ENCODE peak calls at places on chromosomes 11 and 22, in seven cellular contexts. One of them, this sample, is unnamed.

GRCh38 chr11:114317738-114318137 is 21.5 kb downstream of the NNMT start:
- DNase-seq in endothelial cell: peak
- DNase-seq in fibroblast of lung: peak
- DNase-seq in LoVo: no peak
- DNase-seq in amniotic stem cell: no peak
- DNase-seq in brain microvascular endothelial cell: no peak
- DNase-seq in erythroblast: peak
- DNase-seq in this sample: peak

GRCh38 chr22:43404673-43405385 is 7.0 kb upstream of the MPPED1 start:
- DNase-seq in erythroblast: no peak
- DNase-seq in endothelial cell: no peak
- DNase-seq in amniotic stem cell: no peak
- DNase-seq in brain microvascular endothelial cell: no peak
- DNase-seq in fibroblast of lung: no peak
- DNase-seq in LoVo: peak
- DNase-seq in this sample: no peak

GRCh38 chr11:128738942-128739341 is 45.1 kb downstream of the FLI1 start:
- DNase-seq in brain microvascular endothelial cell: no peak
- DNase-seq in endothelial cell: no peak
- DNase-seq in erythroblast: peak
- DNase-seq in amniotic stem cell: no peak
- DNase-seq in fibroblast of lung: no peak
- DNase-seq in LoVo: no peak
- DNase-seq in this sample: no peak

GRCh38 chr22:42619261-42620063 is 4.8 kb upstream of the POLDIP3 start:
- DNase-seq in amniotic stem cell: no peak
- DNase-seq in endothelial cell: no peak
- DNase-seq in fibroblast of lung: no peak
- DNase-seq in erythroblast: no peak
- DNase-seq in brain microvascular endothelial cell: no peak
- DNase-seq in LoVo: no peak
- DNase-seq in this sample: no peak

GRCh38 chr22:27825174-27825573 is 23.6 kb upstream of the MN1 start:
- DNase-seq in fibroblast of lung: no peak
- DNase-seq in brain microvascular endothelial cell: no peak
- DNase-seq in amniotic stem cell: no peak
- DNase-seq in erythroblast: peak
- DNase-seq in LoVo: no peak
- DNase-seq in endothelial cell: no peak
- DNase-seq in this sample: no peak

GRCh38 chr11:63951779-63952536 is 13.2 kb downstream of the NAA40 start:
- DNase-seq in fibroblast of lung: no peak
- DNase-seq in erythroblast: no peak
- DNase-seq in amniotic stem cell: no peak
- DNase-seq in endothelial cell: no peak
- DNase-seq in brain microvascular endothelial cell: peak
- DNase-seq in LoVo: no peak
- DNase-seq in this sample: no peak

GRCh38 chr11:90438069-90438468 is 215.2 kb upstream of the CHORDC1 start:
- DNase-seq in brain microvascular endothelial cell: no peak
- DNase-seq in LoVo: no peak
- DNase-seq in erythroblast: no peak
- DNase-seq in endothelial cell: no peak
- DNase-seq in amniotic stem cell: no peak
- DNase-seq in fibroblast of lung: no peak
- DNase-seq in this sample: no peak

GRCh38 chr11:359181-359714 is 10.1 kb upstream of the B4GALNT4 start:
- DNase-seq in erythroblast: no peak
- DNase-seq in amniotic stem cell: no peak
- DNase-seq in brain microvascular endothelial cell: no peak
- DNase-seq in LoVo: no peak
- DNase-seq in fibroblast of lung: no peak
- DNase-seq in endothelial cell: no peak
- DNase-seq in this sample: no peak

GRCh38 chr22:31944700-31945477 is 554 bp downstream of the YWHAH start:
- DNase-seq in fibroblast of lung: peak
- DNase-seq in amniotic stem cell: no peak
- DNase-seq in erythroblast: peak
- DNase-seq in endothelial cell: peak
- DNase-seq in brain microvascular endothelial cell: no peak
- DNase-seq in LoVo: peak
- DNase-seq in this sample: peak

GRCh38 chr11:3982431-3982830 is 112.2 kb upstream of the RRM1 start:
- DNase-seq in amniotic stem cell: no peak
- DNase-seq in LoVo: no peak
- DNase-seq in fibroblast of lung: no peak
- DNase-seq in erythroblast: no peak
- DNase-seq in brain microvascular endothelial cell: no peak
- DNase-seq in endothelial cell: no peak
- DNase-seq in this sample: no peak

GRCh38 chr11:68983816-68984215 is 3.0 kb upstream of the MRGPRD start:
- DNase-seq in endothelial cell: no peak
- DNase-seq in amniotic stem cell: no peak
- DNase-seq in LoVo: no peak
- DNase-seq in erythroblast: peak
- DNase-seq in brain microvascular endothelial cell: no peak
- DNase-seq in fibroblast of lung: no peak
- DNase-seq in this sample: no peak

GRCh38 chr11:105106140-105106539 is 33.4 kb downstream of the CARD18 start:
- DNase-seq in fibroblast of lung: no peak
- DNase-seq in LoVo: no peak
- DNase-seq in brain microvascular endothelial cell: no peak
- DNase-seq in amniotic stem cell: no peak
- DNase-seq in erythroblast: no peak
- DNase-seq in endothelial cell: no peak
- DNase-seq in this sample: no peak

GRCh38 chr11:31248768-31249167 is 120.8 kb downstream of the DCDC1 start:
- DNase-seq in LoVo: no peak
- DNase-seq in erythroblast: no peak
- DNase-seq in endothelial cell: no peak
- DNase-seq in fibroblast of lung: no peak
- DNase-seq in amniotic stem cell: no peak
- DNase-seq in brain microvascular endothelial cell: no peak
- DNase-seq in this sample: no peak

GRCh38 chr11:117670443-117670842 is 126.6 kb downstream of the DSCAML1 start:
- DNase-seq in fibroblast of lung: no peak
- DNase-seq in amniotic stem cell: no peak
- DNase-seq in brain microvascular endothelial cell: no peak
- DNase-seq in endothelial cell: no peak
- DNase-seq in erythroblast: no peak
- DNase-seq in LoVo: no peak
- DNase-seq in this sample: no peak

GRCh38 chr11:121723261-121723741 is 270.5 kb upstream of the SORL1-AS1 start:
- DNase-seq in LoVo: no peak
- DNase-seq in amniotic stem cell: no peak
- DNase-seq in erythroblast: no peak
- DNase-seq in endothelial cell: peak
- DNase-seq in fibroblast of lung: peak
- DNase-seq in brain microvascular endothelial cell: peak
- DNase-seq in this sample: no peak

GRCh38 chr11:127943152-127943551 is 644.2 kb downstream of the ETS1 start:
- DNase-seq in amniotic stem cell: no peak
- DNase-seq in brain microvascular endothelial cell: no peak
- DNase-seq in LoVo: no peak
- DNase-seq in erythroblast: no peak
- DNase-seq in endothelial cell: no peak
- DNase-seq in fibroblast of lung: no peak
- DNase-seq in this sample: no peak

GRCh38 chr22:37705205-37705604 is 8.4 kb downstream of the TRIOBP start:
- DNase-seq in brain microvascular endothelial cell: no peak
- DNase-seq in fibroblast of lung: no peak
- DNase-seq in erythroblast: no peak
- DNase-seq in amniotic stem cell: no peak
- DNase-seq in LoVo: no peak
- DNase-seq in endothelial cell: no peak
- DNase-seq in this sample: no peak

GRCh38 chr11:110305169-110306018 is 9.0 kb upstream of the RDX start:
- DNase-seq in amniotic stem cell: no peak
- DNase-seq in LoVo: peak
- DNase-seq in endothelial cell: no peak
- DNase-seq in fibroblast of lung: no peak
- DNase-seq in erythroblast: no peak
- DNase-seq in brain microvascular endothelial cell: no peak
- DNase-seq in this sample: peak

GRCh38 chr11:56885182-56885581 is 103.5 kb upstream of the OR5AK2 start:
- DNase-seq in endothelial cell: no peak
- DNase-seq in LoVo: no peak
- DNase-seq in fibroblast of lung: no peak
- DNase-seq in erythroblast: no peak
- DNase-seq in amniotic stem cell: no peak
- DNase-seq in brain microvascular endothelial cell: no peak
- DNase-seq in this sample: no peak

GRCh38 chr11:75161506-75161905 is 10.6 kb downstream of the SLCO2B1 start:
- DNase-seq in endothelial cell: peak
- DNase-seq in fibroblast of lung: no peak
- DNase-seq in LoVo: no peak
- DNase-seq in brain microvascular endothelial cell: no peak
- DNase-seq in amniotic stem cell: no peak
- DNase-seq in erythroblast: no peak
- DNase-seq in this sample: no peak

GRCh38 chr11:127693686-127694085 is 693.1 kb upstream of the KIRREL3 start:
- DNase-seq in endothelial cell: no peak
- DNase-seq in fibroblast of lung: no peak
- DNase-seq in brain microvascular endothelial cell: no peak
- DNase-seq in amniotic stem cell: no peak
- DNase-seq in LoVo: no peak
- DNase-seq in erythroblast: no peak
- DNase-seq in this sample: no peak

GRCh38 chr11:67465190-67465522 is 3.9 kb downstream of the TMEM134 start:
- DNase-seq in endothelial cell: no peak
- DNase-seq in LoVo: peak
- DNase-seq in amniotic stem cell: no peak
- DNase-seq in erythroblast: no peak
- DNase-seq in brain microvascular endothelial cell: no peak
- DNase-seq in fibroblast of lung: no peak
- DNase-seq in this sample: no peak

GRCh38 chr11:36421546-36422155 is 88.4 kb downstream of the TRAF6 start:
- DNase-seq in erythroblast: no peak
- DNase-seq in endothelial cell: no peak
- DNase-seq in brain microvascular endothelial cell: no peak
- DNase-seq in LoVo: no peak
- DNase-seq in fibroblast of lung: peak
- DNase-seq in amniotic stem cell: no peak
- DNase-seq in this sample: no peak

GRCh38 chr22:38040953-38041759 is 16.0 kb upstream of the PICK1 start:
- DNase-seq in amniotic stem cell: no peak
- DNase-seq in erythroblast: no peak
- DNase-seq in fibroblast of lung: no peak
- DNase-seq in LoVo: no peak
- DNase-seq in endothelial cell: no peak
- DNase-seq in brain microvascular endothelial cell: peak
- DNase-seq in this sample: no peak

GRCh38 chr22:20458530-20459151 is 21.0 kb upstream of the SCARF2 start:
- DNase-seq in amniotic stem cell: no peak
- DNase-seq in brain microvascular endothelial cell: no peak
- DNase-seq in LoVo: no peak
- DNase-seq in erythroblast: no peak
- DNase-seq in endothelial cell: no peak
- DNase-seq in fibroblast of lung: no peak
- DNase-seq in this sample: no peak

GRCh38 chr22:47124946-47125345 is 362.5 kb downstream of the TBC1D22A start:
- DNase-seq in endothelial cell: no peak
- DNase-seq in brain microvascular endothelial cell: no peak
- DNase-seq in erythroblast: no peak
- DNase-seq in LoVo: no peak
- DNase-seq in amniotic stem cell: no peak
- DNase-seq in fibroblast of lung: no peak
- DNase-seq in this sample: no peak

GRCh38 chr22:19933328-19934241 is 8.0 kb upstream of the COMT start:
- DNase-seq in brain microvascular endothelial cell: no peak
- DNase-seq in amniotic stem cell: no peak
- DNase-seq in endothelial cell: no peak
- DNase-seq in fibroblast of lung: no peak
- DNase-seq in erythroblast: peak
- DNase-seq in LoVo: no peak
- DNase-seq in this sample: no peak

GRCh38 chr11:2940930-2941821 is 12.0 kb upstream of the PHLDA2 start:
- DNase-seq in brain microvascular endothelial cell: no peak
- DNase-seq in erythroblast: no peak
- DNase-seq in LoVo: peak
- DNase-seq in endothelial cell: no peak
- DNase-seq in amniotic stem cell: no peak
- DNase-seq in fibroblast of lung: no peak
- DNase-seq in this sample: peak

GRCh38 chr11:125390949-125391348 is 105.1 kb downstream of the FEZ1 start:
- DNase-seq in endothelial cell: no peak
- DNase-seq in erythroblast: no peak
- DNase-seq in amniotic stem cell: no peak
- DNase-seq in fibroblast of lung: peak
- DNase-seq in LoVo: no peak
- DNase-seq in brain microvascular endothelial cell: no peak
- DNase-seq in this sample: no peak

GRCh38 chr11:35484435-35484834 is 41.0 kb downstream of the PAMR1 start:
- DNase-seq in LoVo: no peak
- DNase-seq in fibroblast of lung: peak
- DNase-seq in amniotic stem cell: peak
- DNase-seq in erythroblast: no peak
- DNase-seq in endothelial cell: no peak
- DNase-seq in brain microvascular endothelial cell: peak
- DNase-seq in this sample: no peak

GRCh38 chr22:24728790-24729637 is 45.5 kb downstream of the PIWIL3 start:
- DNase-seq in LoVo: no peak
- DNase-seq in erythroblast: peak
- DNase-seq in fibroblast of lung: peak
- DNase-seq in endothelial cell: peak
- DNase-seq in amniotic stem cell: no peak
- DNase-seq in brain microvascular endothelial cell: peak
- DNase-seq in this sample: no peak

GRCh38 chr11:113796663-113797259 is 17.2 kb downstream of the CLDN25 start:
- DNase-seq in endothelial cell: peak
- DNase-seq in erythroblast: peak
- DNase-seq in LoVo: peak
- DNase-seq in fibroblast of lung: peak
- DNase-seq in amniotic stem cell: peak
- DNase-seq in brain microvascular endothelial cell: peak
- DNase-seq in this sample: peak

GRCh38 chr11:77589181-77589520 is 602 bp upstream of the AQP11 start:
- DNase-seq in fibroblast of lung: no peak
- DNase-seq in erythroblast: no peak
- DNase-seq in endothelial cell: no peak
- DNase-seq in amniotic stem cell: no peak
- DNase-seq in LoVo: no peak
- DNase-seq in brain microvascular endothelial cell: no peak
- DNase-seq in this sample: no peak

GRCh38 chr11:110337570-110338193 is 41.3 kb upstream of the RDX start:
- DNase-seq in amniotic stem cell: no peak
- DNase-seq in endothelial cell: no peak
- DNase-seq in fibroblast of lung: no peak
- DNase-seq in brain microvascular endothelial cell: peak
- DNase-seq in LoVo: peak
- DNase-seq in erythroblast: no peak
- DNase-seq in this sample: peak